ENCODE peak calls at places on chromosomes 6 and 20, in nine cellular contexts. V is CD8-positive, alpha-beta T cell; J is upper lobe of right lung; E is endothelial cell of umbilical vein; U is pancreas; L is neuronal stem cell; Y is fibroblast of lung; D is IMR-90; C is GM23248. H is an unnamed sample.

GRCh38 chr6:168871535-168872106 is 382.0 kb downstream of the THBS2 start:
- DNase-seq in D (no peak), C (no peak), V (no peak), Y (no peak), J (no peak), L (no peak), E (no peak), U (peak; percentile 42), H (no peak)

GRCh38 chr20:33178726-33179125 is 10.8 kb downstream of the BPIFA2 start:
- DNase-seq in V (no peak), L (no peak), U (no peak), D (no peak), J (no peak), Y (no peak), C (no peak), E (no peak), H (no peak)

GRCh38 chr6:124978451-124979293 is 16.4 kb downstream of the RNF217 start:
- DNase-seq in L (no peak), D (no peak), J (no peak), U (no peak), V (no peak), C (no peak), Y (no peak), E (no peak), H (no peak)

GRCh38 chr6:30459145-30459544 is 30.2 kb upstream of the HLA-E start:
- DNase-seq in V (no peak), U (no peak), Y (no peak), J (no peak), L (no peak), D (no peak), C (no peak), E (no peak), H (no peak)

GRCh38 chr6:56689114-56689513 is 46.4 kb upstream of the DST start:
- DNase-seq in U (no peak), L (no peak), Y (no peak), E (no peak), D (no peak), C (peak; percentile 40), V (no peak), J (no peak), H (no peak)

GRCh38 chr6:31299511-31299910 is 27.6 kb upstream of the HLA-C start:
- DNase-seq in Y (no peak), U (no peak), C (no peak), E (no peak), L (no peak), D (no peak), V (no peak), J (no peak), H (no peak)

GRCh38 chr6:89375427-89375868 is 22.9 kb upstream of the UBE2J1 start:
- DNase-seq in D (no peak), C (no peak), V (peak; percentile 72), Y (no peak), L (no peak), U (peak; percentile 75), J (peak; percentile 86), E (no peak), H (peak; percentile 79)

GRCh38 chr6:139407718-139408222 is 33.3 kb upstream of the CITED2 start:
- DNase-seq in V (no peak), E (no peak), D (peak; percentile 98), U (no peak), C (peak; percentile 94), J (no peak), L (no peak), Y (peak; percentile 89), H (no peak)

GRCh38 chr20:23085415-23086055 is 589 bp downstream of the CD93 start:
- DNase-seq in V (no peak), C (no peak), J (no peak), Y (no peak), U (no peak), E (no peak), D (no peak), L (no peak), H (no peak)

GRCh38 chr20:49286689-49287551 is 9.1 kb upstream of the ZNFX1 start:
- DNase-seq in E (no peak), L (no peak), C (peak; percentile 38), Y (no peak), J (no peak), U (no peak), V (no peak), D (peak; percentile 36), H (no peak)

GRCh38 chr6:107712523-107713213 is 111.4 kb downstream of the SCML4 start:
- DNase-seq in L (no peak), Y (peak; percentile 79), C (peak; percentile 67), U (no peak), J (no peak), D (peak; percentile 86), E (no peak), V (no peak), H (no peak)

GRCh38 chr6:104229057-104229456 is 630.7 kb downstream of the HACE1 start:
- DNase-seq in V (no peak), U (no peak), J (no peak), L (no peak), D (no peak), Y (no peak), E (no peak), C (no peak), H (no peak)

GRCh38 chr20:50855498-50856474 is 60.9 kb downstream of the BCAS4 start:
- DNase-seq in D (peak; percentile 49), C (peak; percentile 20), J (no peak), L (no peak), V (no peak), U (peak; percentile 63), Y (no peak), E (no peak), H (no peak)

GRCh38 chr20:35661908-35662307 is 2.8 kb downstream of the CPNE1 start:
- DNase-seq in C (no peak), U (no peak), Y (no peak), L (no peak), V (no peak), J (no peak), D (no peak), E (peak; percentile 43), H (no peak)
- H3K4me1 ChIP-seq in C (peaks cover 34% of the 10 kb centered on the region), U (peaks cover 44% of the 10 kb centered on the region), Y (peaks cover 9% of the 10 kb centered on the region), L (peaks cover 3% of the 10 kb centered on the region), V (peaks cover 53% of the 10 kb centered on the region), J (peaks cover 55% of the 10 kb centered on the region), D (peaks cover 4% of the 10 kb centered on the region), E (peaks cover 19% of the 10 kb centered on the region), H (peaks cover 83% of the 10 kb centered on the region)

GRCh38 chr6:2731281-2731909 is 19.3 kb downstream of the MYLK4 start:
- DNase-seq in C (peak; percentile 32), V (no peak), J (no peak), D (no peak), Y (no peak), E (no peak), U (no peak), L (no peak), H (no peak)
- H3K4me1 ChIP-seq in C (peaks cover 3% of the 10 kb centered on the region), V (no peaks in the 10 kb centered on the region), J (peaks cover 10% of the 10 kb centered on the region), D (peaks cover 8% of the 10 kb centered on the region), Y (no peaks in the 10 kb centered on the region), E (peaks cover under 1% of the 10 kb centered on the region), U (no peaks in the 10 kb centered on the region), L (peaks cover 5% of the 10 kb centered on the region), H (no peaks in the 10 kb centered on the region)

DNA sequence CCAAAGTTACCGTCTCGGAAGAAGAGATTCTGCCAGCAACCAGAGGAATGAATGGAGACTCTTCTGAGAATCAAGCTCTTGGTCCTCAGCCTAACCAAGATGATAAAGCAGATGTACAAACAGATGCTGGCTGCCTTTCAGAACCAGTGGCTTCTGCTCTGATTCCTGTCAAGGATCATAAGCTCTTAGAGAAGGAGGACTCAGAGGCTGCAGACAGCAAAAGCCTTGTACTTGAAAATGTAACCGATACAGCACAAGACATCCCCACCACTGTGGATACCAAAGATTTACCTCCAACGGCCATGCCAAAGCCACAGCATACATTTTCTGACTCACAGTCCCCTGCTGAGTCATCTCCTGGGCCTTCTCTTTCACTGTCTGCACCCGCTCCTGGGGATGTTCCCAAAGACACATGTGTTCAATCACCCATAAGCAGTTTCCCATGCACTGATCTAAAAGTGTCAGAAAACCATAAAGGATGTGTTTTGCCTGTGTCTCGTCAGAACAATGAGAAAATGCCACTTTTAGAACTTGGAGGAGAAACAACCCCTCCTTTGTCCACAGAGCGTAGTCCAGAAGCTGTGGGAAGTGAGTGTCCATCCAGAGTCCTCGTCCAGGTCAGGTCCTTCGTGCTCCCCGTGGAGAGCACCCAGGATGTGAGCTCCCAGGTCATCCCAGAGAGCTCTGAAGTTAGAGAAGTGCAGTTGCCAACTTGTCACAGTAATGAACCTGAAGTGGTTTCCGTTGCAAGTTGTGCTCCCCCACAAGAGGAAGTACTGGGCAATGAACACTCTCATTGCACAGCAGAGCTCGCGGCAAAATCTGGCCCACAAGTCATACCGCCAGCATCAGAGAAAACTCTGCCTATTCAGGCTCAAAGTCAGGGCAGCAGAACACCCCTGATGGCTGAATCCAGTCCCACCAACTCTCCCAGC is 109.6 kb downstream of the RTN4IP1 start:
- DNase-seq in J (peak; percentile 64), U (no peak), D (peak; percentile 95), Y (peak; percentile 86), E (no peak), C (peak; percentile 98), L (no peak), V (peak; percentile 77), H (peak; percentile 80)
- H3K4me1 ChIP-seq in J (peaks cover 15% of the 10 kb centered on the region), U (peaks cover 8% of the 10 kb centered on the region), D (peaks cover 9% of the 10 kb centered on the region), Y (peaks cover 16% of the 10 kb centered on the region), E (no peaks in the 10 kb centered on the region), C (peaks cover 21% of the 10 kb centered on the region), L (no peaks in the 10 kb centered on the region), V (peaks cover 48% of the 10 kb centered on the region), H (peaks cover 82% of the 10 kb centered on the region)

GRCh38 chr6:111864138-111865048 is 8.9 kb downstream of the FYN start:
- DNase-seq in L (no peak), Y (no peak), V (no peak), C (no peak), J (no peak), U (no peak), E (no peak), D (no peak), H (no peak)
- H3K4me1 ChIP-seq in L (peaks cover 35% of the 10 kb centered on the region), Y (no peaks in the 10 kb centered on the region), V (peaks cover 99% of the 10 kb centered on the region), C (peaks cover 30% of the 10 kb centered on the region), J (peaks cover 14% of the 10 kb centered on the region), U (no peaks in the 10 kb centered on the region), E (no peaks in the 10 kb centered on the region), D (no peaks in the 10 kb centered on the region), H (peaks cover 96% of the 10 kb centered on the region)

GRCh38 chr6:14012313-14013036 is 87.7 kb downstream of the RNF182 start:
- DNase-seq in D (no peak), Y (no peak), V (no peak), C (no peak), L (no peak), E (no peak), J (no peak), U (no peak), H (no peak)
- H3K4me1 ChIP-seq in D (peaks cover 2% of the 10 kb centered on the region), Y (no peaks in the 10 kb centered on the region), V (no peaks in the 10 kb centered on the region), C (no peaks in the 10 kb centered on the region), L (peaks cover 25% of the 10 kb centered on the region), E (no peaks in the 10 kb centered on the region), J (no peaks in the 10 kb centered on the region), U (no peaks in the 10 kb centered on the region), H (no peaks in the 10 kb centered on the region)

GRCh38 chr20:35662541-35662940 is 2.2 kb downstream of the CPNE1 start:
- DNase-seq in D (no peak), C (peak; percentile 10), V (no peak), J (no peak), E (peak; percentile 12), L (no peak), Y (no peak), U (no peak), H (no peak)
- H3K4me1 ChIP-seq in D (peaks cover 4% of the 10 kb centered on the region), C (peaks cover 30% of the 10 kb centered on the region), V (peaks cover 47% of the 10 kb centered on the region), J (peaks cover 50% of the 10 kb centered on the region), E (peaks cover 19% of the 10 kb centered on the region), L (peaks cover 3% of the 10 kb centered on the region), Y (peaks cover 9% of the 10 kb centered on the region), U (peaks cover 41% of the 10 kb centered on the region), H (peaks cover 76% of the 10 kb centered on the region)

DNA sequence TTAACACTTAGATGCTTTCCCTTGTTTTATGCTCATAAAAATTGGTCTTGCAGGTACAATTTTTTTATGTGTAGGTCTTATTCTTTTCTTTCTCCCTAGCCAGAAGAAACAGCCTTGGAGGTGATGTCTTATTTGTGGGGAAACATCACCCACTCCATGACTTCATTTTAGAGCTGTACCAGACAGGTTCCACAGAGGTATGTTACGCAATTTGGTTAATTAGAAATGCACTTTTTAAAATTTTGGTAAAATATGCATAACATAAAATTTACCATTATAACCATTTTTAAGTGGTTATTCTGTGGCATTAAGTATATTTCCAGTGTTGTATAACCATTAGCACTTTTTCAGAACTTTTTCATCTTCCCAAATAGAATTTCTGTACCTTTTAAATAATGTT is 41.3 kb downstream of the NKX2-4 start:
- DNase-seq in J (no peak), Y (no peak), D (no peak), L (no peak), U (no peak), E (no peak), V (no peak), C (no peak), H (no peak)
- H3K4me1 ChIP-seq in J (peaks cover 11% of the 10 kb centered on the region), Y (peaks cover 8% of the 10 kb centered on the region), D (peaks cover 6% of the 10 kb centered on the region), L (no peaks in the 10 kb centered on the region), U (no peaks in the 10 kb centered on the region), E (peaks cover 16% of the 10 kb centered on the region), V (no peaks in the 10 kb centered on the region), C (peaks cover 19% of the 10 kb centered on the region), H (no peaks in the 10 kb centered on the region)

H was measured in CD4-positive, CD25-positive, alpha-beta regulatory T cell.